ENCODE peak calls at places on chromosome 20, in four cellular contexts. S is fibroblast of the aortic adventitia; U is CD4-positive, alpha-beta T cell; Q is choroid plexus epithelial cell. K is an unnamed sample.

GRCh38 chr20:39309458-39309857 is 347.3 kb downstream of the DHX35 start:
- DNase-seq in S (no peak), U (no peak), Q (no peak), K (no peak)

GRCh38 chr20:1830240-1830639 is 65.0 kb upstream of the SIRPA start:
- DNase-seq in S (peak), U (no peak), Q (peak), K (peak)

GRCh38 chr20:52539891-52540290 is 348.3 kb upstream of the ZFP64 start:
- DNase-seq in S (no peak), U (no peak), Q (no peak), K (no peak)

GRCh38 chr20:63735859-63736718 is at the start of gene LIME1:
- DNase-seq in S (no peak), U (peak), Q (no peak), K (no peak)

GRCh38 chr20:1299522-1299921 is 29.4 kb downstream of the SDCBP2 start:
- DNase-seq in S (no peak), U (peak), Q (no peak), K (no peak)

GRCh38 chr20:46087161-46087560 is 2.6 kb downstream of the NCOA5 start:
- DNase-seq in S (peak), U (no peak), Q (peak), K (peak)

GRCh38 chr20:991850-992249 is 10.3 kb downstream of the RSPO4 start:
- DNase-seq in S (no peak), U (no peak), Q (no peak), K (no peak)

GRCh38 chr20:12409501-12409900 is 491.8 kb downstream of the BTBD3 start:
- DNase-seq in S (no peak), U (no peak), Q (no peak), K (no peak)

GRCh38 chr20:33684533-33685327 is 1.5 kb downstream of the E2F1 start:
- DNase-seq in S (no peak), U (no peak), Q (no peak), K (no peak)

GRCh38 chr20:4021905-4022304 is 6.5 kb upstream of the RNF24 start:
- DNase-seq in S (peak), U (no peak), Q (no peak), K (no peak)

GRCh38 chr20:24382330-24382729 is 87.1 kb upstream of the SYNDIG1 start:
- DNase-seq in S (peak), U (no peak), Q (no peak), K (no peak)

GRCh38 chr20:4956200-4956810 is 45.0 kb downstream of the SLC23A2 start:
- DNase-seq in S (peak), U (no peak), Q (peak), K (peak)

GRCh38 chr20:9977629-9978028 is 57.2 kb upstream of the ANKEF1 start:
- DNase-seq in S (no peak), U (no peak), Q (no peak), K (peak)

GRCh38 chr20:9068896-9069663 is at the start of gene PLCB4:
- DNase-seq in S (peak), U (no peak), Q (peak), K (peak)

GRCh38 chr20:8187740-8188139 is 55.7 kb downstream of the PLCB1 start:
- DNase-seq in S (peak), U (no peak), Q (no peak), K (peak)

GRCh38 chr20:36361406-36361805 is 55.3 kb downstream of the DLGAP4 start:
- DNase-seq in S (no peak), U (no peak), Q (no peak), K (no peak)

GRCh38 chr20:43996240-43996930 is 81.7 kb downstream of the TOX2 start:
- DNase-seq in S (no peak), U (no peak), Q (no peak), K (no peak)

GRCh38 chr20:47727909-47728361 is 57.3 kb downstream of the SULF2 start:
- DNase-seq in S (no peak), U (no peak), Q (no peak), K (no peak)

GRCh38 chr20:63846128-63846771 is 15.0 kb upstream of the ABHD16B start:
- DNase-seq in S (peak), U (no peak), Q (peak), K (peak)

GRCh38 chr20:13800728-13801134 is 15.9 kb downstream of the NDUFAF5 start:
- DNase-seq in S (peak), U (no peak), Q (peak), K (peak)

GRCh38 chr20:21534453-21534852 is 20.6 kb upstream of the NKX2-2 start:
- DNase-seq in S (no peak), U (no peak), Q (no peak), K (no peak)

GRCh38 chr20:5636841-5637240 is 113.4 kb upstream of the SHLD1 start:
- DNase-seq in S (no peak), U (no peak), Q (no peak), K (no peak)

GRCh38 chr20:38434310-38434741 is 802 bp downstream of the SNHG17 start:
- DNase-seq in S (peak), U (peak), Q (peak), K (peak)

GRCh38 chr20:49245921-49246740 is 26.9 kb downstream of the DDX27 start:
- DNase-seq in S (peak), U (no peak), Q (peak), K (peak)

GRCh38 chr20:3239026-3239866 is at the start of gene SLC4A11:
- DNase-seq in S (peak), U (peak), Q (peak), K (peak)

GRCh38 chr20:53274365-53274764 is 302.2 kb downstream of the TSHZ2 start:
- DNase-seq in S (no peak), U (no peak), Q (no peak), K (no peak)

GRCh38 chr20:4083103-4083864 is 67.9 kb upstream of the RNF24 start:
- DNase-seq in S (peak), U (no peak), Q (no peak), K (no peak)

GRCh38 chr20:45373353-45374100 is 4.6 kb downstream of the TP53TG5 start:
- DNase-seq in S (peak), U (peak), Q (peak), K (peak)

GRCh38 chr20:25984933-25985332 is 288.3 kb upstream of the ZNF337 start:
- DNase-seq in S (no peak), U (peak), Q (peak), K (peak)

GRCh38 chr20:35332540-35333200 is 40.4 kb upstream of the FAM83C start:
- DNase-seq in S (no peak), U (no peak), Q (no peak), K (no peak)

GRCh38 chr20:57197352-57198198 is 68.9 kb downstream of the BMP7 start:
- DNase-seq in S (no peak), U (no peak), Q (no peak), K (no peak)

GRCh38 chr20:57195759-57196100 is 70.7 kb downstream of the BMP7 start:
- DNase-seq in S (no peak), U (no peak), Q (no peak), K (no peak)

GRCh38 chr20:57199656-57200405 is 66.6 kb downstream of the BMP7 start:
- DNase-seq in S (no peak), U (no peak), Q (no peak), K (no peak)

GRCh38 chr20:57200882-57201723 is 65.3 kb downstream of the BMP7 start:
- DNase-seq in S (no peak), U (no peak), Q (no peak), K (no peak)

GRCh38 chr20:57198359-57199072 is 67.9 kb downstream of the BMP7 start:
- DNase-seq in S (no peak), U (no peak), Q (no peak), K (peak)
- TF ChIP-seq CTCF in S (no peak), U (no peak), Q (no peak), K (no peak)

GRCh38 chr20:22833851-22834250 is 201.3 kb upstream of the SSTR4 start:
- DNase-seq in S (no peak), U (no peak), Q (no peak), K (no peak)
- TF ChIP-seq CTCF in S (no peak), U (no peak), Q (no peak), K (no peak)

DNA sequence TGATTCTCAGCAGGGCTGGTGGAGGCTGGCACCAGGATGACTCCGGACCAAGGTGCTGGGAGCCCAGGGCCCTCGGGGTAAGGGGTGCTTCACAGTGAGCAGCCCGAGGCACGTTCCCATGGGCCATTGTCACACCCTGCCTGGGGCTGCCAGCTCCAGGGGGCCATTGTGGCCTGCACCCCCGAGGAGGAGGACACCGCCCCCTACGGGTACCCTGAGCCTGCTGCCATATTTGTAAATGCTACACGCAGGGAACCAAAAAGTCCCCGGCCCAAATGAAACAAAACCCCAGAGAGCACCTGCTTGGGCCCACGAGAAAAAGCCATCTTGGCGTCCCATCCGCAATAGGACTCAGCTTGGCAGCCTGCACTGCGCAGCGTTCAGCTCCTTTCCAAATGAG is 64.7 kb upstream of the GATA5 start:
- DNase-seq in S (no peak), U (no peak), Q (no peak), K (no peak)
- TF ChIP-seq CTCF in S (no peak), U (no peak), Q (no peak), K (no peak)

DNA sequence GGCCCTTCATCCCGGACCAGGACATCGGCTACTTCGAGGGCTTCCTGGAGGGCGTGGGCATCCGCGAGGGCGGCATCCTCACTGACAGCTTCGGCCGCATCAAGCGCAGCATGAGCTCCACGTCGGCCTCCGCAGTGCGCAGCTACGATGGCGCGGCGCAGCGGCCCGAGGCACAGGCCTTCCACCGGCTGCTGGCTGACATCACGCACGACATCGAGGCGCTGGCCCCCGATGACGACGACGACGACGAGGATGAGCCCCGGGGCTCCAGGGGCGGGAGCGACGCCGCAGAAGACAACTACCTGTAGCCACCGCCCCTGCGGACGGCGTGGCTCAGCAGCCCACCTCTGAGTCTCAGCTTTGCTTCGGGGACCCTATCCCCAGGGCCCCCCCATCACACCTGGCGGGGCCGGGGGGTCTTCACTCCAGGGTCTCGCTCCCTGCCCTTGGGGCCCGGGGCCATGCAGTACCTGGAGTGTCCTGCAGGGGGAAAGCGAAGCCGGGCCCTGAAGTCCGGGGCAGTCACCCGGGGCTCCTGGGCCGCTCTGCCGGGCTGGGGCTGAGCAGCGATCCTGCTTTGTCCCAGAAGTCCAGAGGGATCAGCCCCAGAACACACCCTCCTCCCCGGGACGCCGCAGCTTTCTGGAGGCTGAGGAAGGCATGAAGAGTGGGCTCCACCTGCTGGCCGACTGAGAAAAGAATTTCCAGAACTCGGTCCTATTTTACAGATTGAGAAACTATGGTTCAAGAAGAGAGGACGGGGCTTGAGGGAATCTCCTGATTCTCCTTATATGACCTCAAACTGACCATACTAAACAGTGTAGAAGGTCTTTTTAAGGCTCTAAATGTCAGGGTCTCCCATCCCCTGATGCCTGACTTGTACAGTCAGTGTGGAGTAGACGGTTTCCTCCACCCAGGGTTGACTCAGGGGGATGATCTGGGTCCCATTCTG is 20.8 kb upstream of the HCK start:
- DNase-seq in S (peak), U (peak), Q (peak), K (peak)
- TF ChIP-seq CTCF in S (peak), U (peak), Q (peak), K (peak)

GRCh38 chr20:58839474-58839874 is 11.2 kb downstream of the GNAS-AS1 start:
- DNase-seq in S (peak), U (peak), Q (peak), K (peak)
- TF ChIP-seq CTCF in S (peak), U (peak), Q (peak), K (peak)